ENCODE peak calls at places on chromosomes 11 and 22, in four cellular contexts. U is adrenal gland, O is breast epithelium, N is tibial artery. H is an unnamed sample. For H3K27me3, the result is how much of the 10 kb centered on the place peaks cover.

GRCh38 chr11:65895482-65895981 is 4.7 kb downstream of the FOSL1 start:
- DNase-seq in O (no peak), N (no peak), U (no peak), H (no peak)

GRCh38 chr22:42296381-42296853 is 26.0 kb upstream of the TCF20 start:
- DNase-seq in O (no peak), N (no peak), U (peak), H (no peak)

GRCh38 chr11:4022669-4023068 is 71.9 kb upstream of the RRM1 start:
- DNase-seq in O (no peak), U (no peak), N (no peak), H (no peak)

GRCh38 chr11:16403448-16403803 is 47.1 kb upstream of the SOX6 start:
- DNase-seq in N (no peak), U (no peak), O (no peak), H (no peak)

GRCh38 chr11:16807306-16807705 is 68.9 kb downstream of the C11orf58 start:
- DNase-seq in N (no peak), U (no peak), O (no peak), H (no peak)

GRCh38 chr11:113373306-113373705 is 14.3 kb upstream of the ANKK1 start:
- DNase-seq in O (no peak), U (no peak), N (no peak), H (no peak)

GRCh38 chr11:62129610-62130497 is 6.0 kb downstream of the INCENP start:
- DNase-seq in N (peak), O (no peak), U (no peak), H (no peak)

GRCh38 chr11:72232260-72233055 is 7.9 kb downstream of the INPPL1 start:
- DNase-seq in U (peak), N (no peak), O (no peak), H (no peak)

GRCh38 chr11:59358595-59358994 is at the start of gene OR5AN1:
- DNase-seq in N (no peak), U (no peak), O (no peak), H (no peak)

GRCh38 chr11:15493921-15494630 is 379.4 kb downstream of the INSC start:
- DNase-seq in N (no peak), O (no peak), U (no peak), H (no peak)

GRCh38 chr22:31625661-31626426 is 36.2 kb downstream of the PISD start:
- DNase-seq in O (peak), N (no peak), U (peak), H (no peak)

GRCh38 chr11:107590460-107591097 is 368 bp upstream of the ELMOD1 start:
- DNase-seq in U (no peak), O (no peak), N (no peak), H (no peak)

GRCh38 chr11:44351006-44351660 is 41.2 kb upstream of the ALX4 start:
- DNase-seq in N (no peak), O (no peak), U (no peak), H (no peak)

GRCh38 chr11:95398437-95399112 is 167.6 kb upstream of the SESN3 start:
- DNase-seq in O (no peak), N (no peak), U (no peak), H (no peak)

GRCh38 chr22:27133951-27134664 is 476.7 kb downstream of the MIAT start:
- DNase-seq in O (no peak), N (peak), U (peak), H (peak)

GRCh38 chr11:76791861-76792260 is 8.7 kb downstream of the TSKU start:
- DNase-seq in U (no peak), O (no peak), N (no peak), H (peak)

GRCh38 chr22:24512043-24512442 is 16.9 kb downstream of the UPB1 start:
- DNase-seq in N (no peak), U (no peak), O (no peak), H (no peak)

GRCh38 chr11:8258771-8259170 is 4.9 kb downstream of the LMO1 start:
- DNase-seq in U (peak), O (no peak), N (no peak), H (no peak)

GRCh38 chr22:30868663-30869385 is 99.8 kb downstream of the MORC2 start:
- DNase-seq in U (no peak), N (peak), O (peak), H (no peak)

GRCh38 chr11:124934862-124935547 is 842 bp downstream of the HEPACAM start:
- DNase-seq in U (no peak), N (no peak), O (no peak), H (no peak)

GRCh38 chr22:27088026-27088425 is 430.6 kb downstream of the MIAT start:
- DNase-seq in N (no peak), U (no peak), O (no peak), H (no peak)

GRCh38 chr11:372809-373715 is 3.8 kb downstream of the B4GALNT4 start:
- DNase-seq in O (no peak), U (no peak), N (no peak), H (no peak)

GRCh38 chr22:42078469-42079318 is 806 bp upstream of the SMDT1 start:
- DNase-seq in U (peak), N (no peak), O (no peak), H (no peak)

GRCh38 chr11:122727101-122727929 is 71.8 kb downstream of the UBASH3B start:
- DNase-seq in U (no peak), O (no peak), N (no peak), H (no peak)

GRCh38 chr11:72875736-72876135 is 61.5 kb downstream of the ATG16L2 start:
- DNase-seq in O (no peak), N (no peak), U (no peak), H (no peak)

GRCh38 chr11:125476721-125477120 is 19.3 kb downstream of the FEZ1 start:
- DNase-seq in N (no peak), U (no peak), O (no peak), H (no peak)

GRCh38 chr11:69305885-69306540 is 12.1 kb downstream of the MYEOV start:
- DNase-seq in U (peak), O (no peak), N (no peak), H (no peak)

GRCh38 chr11:63847363-63847762 is 8.5 kb downstream of the MARK2 start:
- DNase-seq in N (no peak), O (no peak), U (no peak), H (no peak)

GRCh38 chr11:119709638-119710346 is 19.2 kb downstream of the NECTIN1 start:
- DNase-seq in U (peak), N (no peak), O (no peak), H (no peak)

GRCh38 chr11:12827929-12828812 is 153.9 kb downstream of the TEAD1 start:
- DNase-seq in N (no peak), U (peak), O (peak), H (no peak)

GRCh38 chr11:126431401-126432064 is 76.0 kb downstream of the ST3GAL4 start:
- DNase-seq in O (no peak), N (peak), U (peak), H (no peak)

GRCh38 chr22:39627865-39628562 is 57.5 kb downstream of the CACNA1I start:
- DNase-seq in N (no peak), O (no peak), U (no peak), H (no peak)

GRCh38 chr11:113831314-113831713 is 44.1 kb downstream of the USP28 start:
- DNase-seq in U (no peak), N (no peak), O (no peak), H (no peak)

GRCh38 chr11:8833568-8834275 is 77.3 kb upstream of the AKIP1 start:
- DNase-seq in N (no peak), O (no peak), U (no peak), H (no peak)

DNA sequence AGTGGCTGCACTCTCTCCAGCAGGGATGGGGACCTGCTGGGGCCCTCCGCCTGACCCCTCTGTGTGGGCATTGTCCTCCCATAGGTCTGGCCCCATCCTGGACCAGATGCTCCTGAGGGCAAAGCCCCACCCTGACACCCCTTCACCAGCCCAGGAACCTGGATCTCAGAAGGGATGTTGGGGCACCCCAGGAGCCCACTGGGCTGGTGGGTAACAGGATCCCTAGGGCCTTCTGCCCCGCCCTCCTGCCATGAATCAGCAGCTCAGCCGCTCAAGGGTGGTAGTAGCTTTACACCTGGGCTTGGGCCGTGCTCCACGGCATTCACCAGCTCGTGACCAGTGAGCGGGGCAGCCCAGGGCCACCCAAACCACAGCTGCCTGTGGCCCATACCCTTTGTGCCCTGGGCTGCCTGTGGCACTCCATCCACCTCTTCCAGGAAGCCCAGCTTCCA is 1.0 kb upstream of the MAPK12 start:
- DNase-seq in N (no peak), O (no peak), U (no peak), H (no peak)
- H3K4me3 ChIP-seq in N (no peak), O (no peak), U (no peak), H (no peak)

GRCh38 chr11:1823376-1824220 is 11.2 kb upstream of the SYT8 start:
- DNase-seq in O (peak), N (no peak), U (no peak), H (no peak)

GRCh38 chr11:1824221-1825038 is 10.4 kb upstream of the SYT8 start:
- DNase-seq in N (no peak), O (no peak), U (no peak), H (no peak)

GRCh38 chr11:1826552-1827094 is 8.2 kb upstream of the SYT8 start:
- DNase-seq in N (peak), O (no peak), U (peak), H (no peak)

GRCh38 chr11:1825785-1826451 is 8.9 kb upstream of the SYT8 start:
- DNase-seq in O (no peak), U (no peak), N (no peak), H (peak)

DNA sequence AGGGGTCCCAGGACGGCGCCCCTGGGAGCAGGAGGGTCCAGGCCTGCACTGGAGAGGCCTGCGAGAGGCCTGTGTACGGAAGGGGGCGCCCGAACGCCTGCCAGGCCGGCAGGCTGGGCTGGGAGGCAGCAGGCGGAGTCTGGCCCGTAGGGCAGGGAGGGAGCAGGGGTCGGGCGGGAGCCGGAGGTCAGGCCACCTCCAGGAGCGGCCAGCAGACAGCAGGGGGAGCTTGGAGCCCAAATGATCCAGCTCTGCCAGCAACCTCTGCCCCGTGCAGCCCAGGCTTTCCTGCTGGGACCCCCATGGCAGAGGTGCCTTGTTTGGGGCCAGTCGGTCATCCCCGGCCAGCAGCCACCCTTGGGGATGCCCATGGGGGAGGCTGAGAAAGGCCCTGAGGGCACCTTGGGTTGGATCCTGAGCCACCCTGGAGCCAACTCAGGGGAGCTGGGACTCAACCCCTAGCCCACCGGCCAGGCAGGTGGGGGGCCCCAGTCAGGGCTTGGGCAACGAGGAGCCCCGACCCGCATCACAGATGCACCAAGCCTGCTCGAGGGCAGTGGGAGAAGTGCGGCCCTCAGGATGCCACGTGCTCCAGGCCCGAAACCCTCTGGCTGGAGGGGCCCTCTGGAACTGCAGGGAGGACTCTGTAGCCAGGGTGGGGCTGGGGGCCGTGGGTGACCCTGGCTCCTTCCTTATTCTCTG is 9.6 kb upstream of the SYT8 start:
- DNase-seq in U (no peak), O (no peak), N (no peak), H (no peak)
- H3K27me3 ChIP-seq in U (under half), O (under half), N (under half), H (under half)

DNA sequence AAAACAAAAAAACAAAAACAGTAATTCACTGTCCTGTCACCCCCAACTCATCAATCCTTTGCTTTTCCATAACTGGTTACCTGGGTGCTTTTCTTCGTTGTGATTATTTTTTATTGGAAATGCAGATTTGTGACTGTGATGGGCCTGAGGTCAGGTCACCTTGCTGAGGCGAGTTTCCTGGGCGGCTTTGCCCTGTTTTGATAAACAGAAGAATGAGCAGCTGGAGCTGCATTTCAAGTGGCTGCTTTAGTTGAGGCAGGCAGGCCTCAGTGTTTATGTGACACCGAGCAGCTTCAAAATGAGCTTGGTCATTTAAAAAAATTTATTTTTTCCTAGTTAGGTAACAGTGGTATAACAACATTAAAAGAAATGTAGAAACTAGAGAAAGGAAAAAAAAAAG is 22.2 kb downstream of the PTPRJ start:
- DNase-seq in N (no peak), O (no peak), U (no peak), H (no peak)
- H3K4me3 ChIP-seq in N (no peak), O (no peak), U (no peak), H (no peak)

DNA sequence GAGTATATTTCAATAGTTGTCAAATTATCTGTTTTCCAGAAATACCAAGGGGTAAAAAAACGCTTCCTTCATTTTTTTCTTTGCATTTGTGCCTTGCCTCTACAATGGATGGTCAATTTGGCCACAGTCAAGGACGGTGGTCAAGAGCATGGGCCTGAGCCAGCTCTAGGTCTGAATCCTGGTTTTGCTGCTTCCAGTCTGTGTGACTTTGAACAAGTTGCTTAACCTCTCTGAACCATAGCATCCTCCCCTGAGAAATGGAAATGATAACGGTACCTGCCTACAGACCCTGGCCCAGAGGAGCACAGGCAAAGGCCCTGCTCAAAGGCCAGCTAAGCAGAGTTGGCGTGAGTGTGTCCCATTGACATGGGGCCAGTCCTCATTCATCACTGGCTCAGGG is 3.1 kb downstream of the PNPLA5 start:
- DNase-seq in O (no peak), U (no peak), N (no peak), H (no peak)
- H3K27me3 ChIP-seq in O (half or more), U (under half), N (under half), H (under half)

H was measured in RWPE2.